ENCODE peak calls at places on chromosomes 13 and 19, in six cellular contexts. One of them, this sample, is unnamed.
A peak's percentile ranks its signal among the peaks of the same experiment; 100 is the strongest.

GRCh38 chr19:33310606-33311325 is 8.4 kb upstream of the CEBPA start:
- DNase-seq in neural crest cell: no peak
- DNase-seq in activated CD4-positive, alpha-beta T cell treated with anti-CD3 and anti-CD28 coated beads, Interleukin-2, amount 50 U/mL, for 48 hours: no peak
- DNase-seq in smooth muscle cell of the brain vasculature: no peak
- DNase-seq in aorta: no peak
- DNase-seq in A549: no peak
- DNase-seq in this sample: no peak

GRCh38 chr19:39645800-39646411 is 9.8 kb upstream of the LGALS16 start:
- DNase-seq in neural crest cell: peak; percentile 38
- DNase-seq in aorta: no peak
- DNase-seq in smooth muscle cell of the brain vasculature: no peak
- DNase-seq in A549: no peak
- DNase-seq in activated CD4-positive, alpha-beta T cell treated with anti-CD3 and anti-CD28 coated beads, Interleukin-2, amount 50 U/mL, for 48 hours: peak; percentile 23
- DNase-seq in this sample: no peak

GRCh38 chr13:48500652-48501197 is 32.2 kb downstream of the RCBTB2 start:
- DNase-seq in neural crest cell: no peak
- DNase-seq in A549: peak; percentile 19
- DNase-seq in aorta: no peak
- DNase-seq in activated CD4-positive, alpha-beta T cell treated with anti-CD3 and anti-CD28 coated beads, Interleukin-2, amount 50 U/mL, for 48 hours: no peak
- DNase-seq in smooth muscle cell of the brain vasculature: peak; percentile 51
- DNase-seq in this sample: no peak

GRCh38 chr13:33172911-33173310 is 112.6 kb downstream of the STARD13 start:
- DNase-seq in activated CD4-positive, alpha-beta T cell treated with anti-CD3 and anti-CD28 coated beads, Interleukin-2, amount 50 U/mL, for 48 hours: no peak
- DNase-seq in smooth muscle cell of the brain vasculature: no peak
- DNase-seq in neural crest cell: no peak
- DNase-seq in aorta: no peak
- DNase-seq in A549: no peak
- DNase-seq in this sample: no peak

GRCh38 chr13:111046590-111047141 is 68.4 kb upstream of the ARHGEF7 start:
- DNase-seq in smooth muscle cell of the brain vasculature: no peak
- DNase-seq in A549: no peak
- DNase-seq in activated CD4-positive, alpha-beta T cell treated with anti-CD3 and anti-CD28 coated beads, Interleukin-2, amount 50 U/mL, for 48 hours: no peak
- DNase-seq in aorta: no peak
- DNase-seq in neural crest cell: no peak
- DNase-seq in this sample: no peak

GRCh38 chr19:50272263-50272897 is 56.8 kb downstream of the KCNC3 start:
- DNase-seq in neural crest cell: no peak
- DNase-seq in activated CD4-positive, alpha-beta T cell treated with anti-CD3 and anti-CD28 coated beads, Interleukin-2, amount 50 U/mL, for 48 hours: no peak
- DNase-seq in aorta: no peak
- DNase-seq in A549: no peak
- DNase-seq in smooth muscle cell of the brain vasculature: no peak
- DNase-seq in this sample: no peak

GRCh38 chr19:55526216-55527196 is 10.4 kb downstream of the SBK2 start:
- DNase-seq in A549: peak; percentile 95
- DNase-seq in neural crest cell: no peak
- DNase-seq in smooth muscle cell of the brain vasculature: peak; percentile 40
- DNase-seq in activated CD4-positive, alpha-beta T cell treated with anti-CD3 and anti-CD28 coated beads, Interleukin-2, amount 50 U/mL, for 48 hours: no peak
- DNase-seq in aorta: no peak
- DNase-seq in this sample: no peak

GRCh38 chr19:16522559-16523377 is 19.5 kb downstream of the CHERP start:
- DNase-seq in aorta: no peak
- DNase-seq in smooth muscle cell of the brain vasculature: no peak
- DNase-seq in activated CD4-positive, alpha-beta T cell treated with anti-CD3 and anti-CD28 coated beads, Interleukin-2, amount 50 U/mL, for 48 hours: no peak
- DNase-seq in neural crest cell: no peak
- DNase-seq in A549: no peak
- DNase-seq in this sample: no peak

GRCh38 chr13:101941095-101941777 is 460.6 kb downstream of the FGF14 start:
- DNase-seq in A549: peak; percentile 6
- DNase-seq in neural crest cell: no peak
- DNase-seq in aorta: no peak
- DNase-seq in activated CD4-positive, alpha-beta T cell treated with anti-CD3 and anti-CD28 coated beads, Interleukin-2, amount 50 U/mL, for 48 hours: no peak
- DNase-seq in smooth muscle cell of the brain vasculature: no peak
- DNase-seq in this sample: no peak

GRCh38 chr19:12156254-12157058 is at the start of gene ZNF625:
- DNase-seq in aorta: peak; percentile 94
- DNase-seq in neural crest cell: peak; percentile 89
- DNase-seq in A549: no peak
- DNase-seq in activated CD4-positive, alpha-beta T cell treated with anti-CD3 and anti-CD28 coated beads, Interleukin-2, amount 50 U/mL, for 48 hours: peak; percentile 54
- DNase-seq in smooth muscle cell of the brain vasculature: peak; percentile 53
- DNase-seq in this sample: peak; percentile 45

GRCh38 chr19:15444505-15445226 is 5.1 kb downstream of the WIZ start:
- DNase-seq in neural crest cell: no peak
- DNase-seq in A549: no peak
- DNase-seq in smooth muscle cell of the brain vasculature: no peak
- DNase-seq in activated CD4-positive, alpha-beta T cell treated with anti-CD3 and anti-CD28 coated beads, Interleukin-2, amount 50 U/mL, for 48 hours: no peak
- DNase-seq in aorta: no peak
- DNase-seq in this sample: no peak

GRCh38 chr19:11378319-11379189 is 4.1 kb downstream of the SWSAP1 start:
- DNase-seq in A549: peak; percentile 72
- DNase-seq in smooth muscle cell of the brain vasculature: no peak
- DNase-seq in activated CD4-positive, alpha-beta T cell treated with anti-CD3 and anti-CD28 coated beads, Interleukin-2, amount 50 U/mL, for 48 hours: no peak
- DNase-seq in aorta: no peak
- DNase-seq in neural crest cell: peak; percentile 74
- DNase-seq in this sample: peak; percentile 22

GRCh38 chr13:46386996-46387851 is at the start of gene RUBCNL:
- DNase-seq in activated CD4-positive, alpha-beta T cell treated with anti-CD3 and anti-CD28 coated beads, Interleukin-2, amount 50 U/mL, for 48 hours: peak; percentile 38
- DNase-seq in aorta: peak; percentile 79
- DNase-seq in neural crest cell: peak; percentile 53
- DNase-seq in smooth muscle cell of the brain vasculature: no peak
- DNase-seq in A549: peak; percentile 29
- DNase-seq in this sample: peak; percentile 20

GRCh38 chr13:113445791-113446487 is 7.3 kb downstream of the ADPRHL1 start:
- DNase-seq in A549: no peak
- DNase-seq in neural crest cell: no peak
- DNase-seq in smooth muscle cell of the brain vasculature: no peak
- DNase-seq in activated CD4-positive, alpha-beta T cell treated with anti-CD3 and anti-CD28 coated beads, Interleukin-2, amount 50 U/mL, for 48 hours: no peak
- DNase-seq in aorta: no peak
- DNase-seq in this sample: no peak

GRCh38 chr13:73440296-73440895 is 381.6 kb downstream of the KLF5 start:
- DNase-seq in neural crest cell: no peak
- DNase-seq in activated CD4-positive, alpha-beta T cell treated with anti-CD3 and anti-CD28 coated beads, Interleukin-2, amount 50 U/mL, for 48 hours: peak; percentile 13
- DNase-seq in A549: peak; percentile 46
- DNase-seq in aorta: no peak
- DNase-seq in smooth muscle cell of the brain vasculature: no peak
- DNase-seq in this sample: no peak

GRCh38 chr13:39038569-39038898 is 278 bp downstream of the NHLRC3 start:
- DNase-seq in neural crest cell: no peak
- DNase-seq in smooth muscle cell of the brain vasculature: no peak
- DNase-seq in activated CD4-positive, alpha-beta T cell treated with anti-CD3 and anti-CD28 coated beads, Interleukin-2, amount 50 U/mL, for 48 hours: peak; percentile 62
- DNase-seq in A549: peak; percentile 10
- DNase-seq in aorta: no peak
- DNase-seq in this sample: peak; percentile 65